ENCODE peak calls at places on chromosomes 1 and 21, in seven cellular contexts. One of them, this sample, is unnamed.

GRCh38 chr1:201229771-201230635 is 39.4 kb downstream of the IGFN1 start:
- DNase-seq in neural progenitor cell: no peak
- DNase-seq in lower lobe of right lung: no peak
- DNase-seq in endothelial cell: no peak
- DNase-seq in hepatocyte: peak; percentile 6
- DNase-seq in psoas muscle: no peak
- DNase-seq in fibroblast of lung: peak; percentile 68
- DNase-seq in this sample: no peak

GRCh38 chr21:36663033-36663855 is 35.7 kb upstream of the SIM2 start:
- DNase-seq in neural progenitor cell: no peak
- DNase-seq in lower lobe of right lung: no peak
- DNase-seq in endothelial cell: no peak
- DNase-seq in hepatocyte: no peak
- DNase-seq in psoas muscle: no peak
- DNase-seq in fibroblast of lung: no peak
- DNase-seq in this sample: no peak

GRCh38 chr1:181139631-181140051 is 51.1 kb downstream of the IER5 start:
- DNase-seq in neural progenitor cell: no peak
- DNase-seq in lower lobe of right lung: no peak
- DNase-seq in endothelial cell: no peak
- DNase-seq in hepatocyte: no peak
- DNase-seq in psoas muscle: no peak
- DNase-seq in fibroblast of lung: peak; percentile 60
- DNase-seq in this sample: no peak

GRCh38 chr1:38992450-38993111 is 1.5 kb downstream of the AKIRIN1 start:
- DNase-seq in neural progenitor cell: no peak
- DNase-seq in lower lobe of right lung: no peak
- DNase-seq in endothelial cell: no peak
- DNase-seq in hepatocyte: peak; percentile 31
- DNase-seq in psoas muscle: no peak
- DNase-seq in fibroblast of lung: no peak
- DNase-seq in this sample: no peak

GRCh38 chr1:53659436-53659835 is 79.5 kb downstream of the GLIS1 start:
- DNase-seq in neural progenitor cell: no peak
- DNase-seq in lower lobe of right lung: no peak
- DNase-seq in endothelial cell: no peak
- DNase-seq in hepatocyte: no peak
- DNase-seq in psoas muscle: no peak
- DNase-seq in fibroblast of lung: no peak
- DNase-seq in this sample: no peak

GRCh38 chr1:67618285-67619018 is 66.5 kb upstream of the GADD45A start:
- DNase-seq in neural progenitor cell: no peak
- DNase-seq in lower lobe of right lung: no peak
- DNase-seq in endothelial cell: no peak
- DNase-seq in hepatocyte: peak; percentile 26
- DNase-seq in psoas muscle: peak; percentile 62
- DNase-seq in fibroblast of lung: peak; percentile 95
- DNase-seq in this sample: peak; percentile 33

GRCh38 chr21:31710586-31710985 is 21.3 kb downstream of the SCAF4 start:
- DNase-seq in neural progenitor cell: no peak
- DNase-seq in lower lobe of right lung: no peak
- DNase-seq in endothelial cell: no peak
- DNase-seq in hepatocyte: no peak
- DNase-seq in psoas muscle: no peak
- DNase-seq in fibroblast of lung: peak; percentile 87
- DNase-seq in this sample: no peak

GRCh38 chr1:232628335-232629214 is 1.4 kb downstream of the SIPA1L2 start:
- DNase-seq in neural progenitor cell: peak; percentile 27
- DNase-seq in lower lobe of right lung: no peak
- DNase-seq in endothelial cell: no peak
- DNase-seq in hepatocyte: peak; percentile 44
- DNase-seq in psoas muscle: no peak
- DNase-seq in fibroblast of lung: peak; percentile 54
- DNase-seq in this sample: no peak

GRCh38 chr21:25080161-25080560 is 527.1 kb downstream of the MRPL39 start:
- DNase-seq in neural progenitor cell: no peak
- DNase-seq in lower lobe of right lung: no peak
- DNase-seq in endothelial cell: no peak
- DNase-seq in hepatocyte: no peak
- DNase-seq in psoas muscle: no peak
- DNase-seq in fibroblast of lung: peak; percentile 88
- DNase-seq in this sample: no peak

GRCh38 chr1:228071839-228072657 is 10.5 kb upstream of the ARF1 start:
- DNase-seq in neural progenitor cell: no peak
- DNase-seq in lower lobe of right lung: peak; percentile 41
- DNase-seq in endothelial cell: no peak
- DNase-seq in hepatocyte: no peak
- DNase-seq in psoas muscle: no peak
- DNase-seq in fibroblast of lung: no peak
- DNase-seq in this sample: no peak

GRCh38 chr1:196361112-196361714 is 247.0 kb downstream of the KCNT2 start:
- DNase-seq in neural progenitor cell: no peak
- DNase-seq in lower lobe of right lung: no peak
- DNase-seq in endothelial cell: no peak
- DNase-seq in hepatocyte: peak; percentile 66
- DNase-seq in psoas muscle: no peak
- DNase-seq in fibroblast of lung: peak; percentile 5
- DNase-seq in this sample: no peak

GRCh38 chr1:245051349-245052221 is 103.2 kb upstream of the KIF26B start:
- DNase-seq in neural progenitor cell: no peak
- DNase-seq in lower lobe of right lung: peak; percentile 80
- DNase-seq in endothelial cell: peak; percentile 27
- DNase-seq in hepatocyte: peak; percentile 51
- DNase-seq in psoas muscle: no peak
- DNase-seq in fibroblast of lung: peak; percentile 41
- DNase-seq in this sample: no peak

GRCh38 chr1:24688621-24689195 is 45.6 kb downstream of the SRRM1 start:
- DNase-seq in neural progenitor cell: peak; percentile 83
- DNase-seq in lower lobe of right lung: peak; percentile 78
- DNase-seq in endothelial cell: peak; percentile 76
- DNase-seq in hepatocyte: peak; percentile 83
- DNase-seq in psoas muscle: peak; percentile 79
- DNase-seq in fibroblast of lung: peak; percentile 55
- DNase-seq in this sample: no peak

GRCh38 chr1:9101510-9102146 is 27.3 kb downstream of the GPR157 start:
- DNase-seq in neural progenitor cell: peak; percentile 80
- DNase-seq in lower lobe of right lung: no peak
- DNase-seq in endothelial cell: peak; percentile 56
- DNase-seq in hepatocyte: peak; percentile 74
- DNase-seq in psoas muscle: peak; percentile 72
- DNase-seq in fibroblast of lung: peak; percentile 57
- DNase-seq in this sample: no peak

GRCh38 chr1:9095818-9096217 is 26.4 kb upstream of the SLC2A5 start:
- DNase-seq in neural progenitor cell: no peak
- DNase-seq in lower lobe of right lung: no peak
- DNase-seq in endothelial cell: no peak
- DNase-seq in hepatocyte: no peak
- DNase-seq in psoas muscle: no peak
- DNase-seq in fibroblast of lung: no peak
- DNase-seq in this sample: no peak

GRCh38 chr1:9097947-9098705 is 28.7 kb upstream of the SLC2A5 start:
- DNase-seq in neural progenitor cell: no peak
- DNase-seq in lower lobe of right lung: no peak
- DNase-seq in endothelial cell: no peak
- DNase-seq in hepatocyte: no peak
- DNase-seq in psoas muscle: no peak
- DNase-seq in fibroblast of lung: no peak
- DNase-seq in this sample: no peak

GRCh38 chr1:9100471-9101043 is 28.3 kb downstream of the GPR157 start:
- DNase-seq in neural progenitor cell: no peak
- DNase-seq in lower lobe of right lung: no peak
- DNase-seq in endothelial cell: no peak
- DNase-seq in hepatocyte: peak; percentile 35
- DNase-seq in psoas muscle: no peak
- DNase-seq in fibroblast of lung: peak; percentile 77
- DNase-seq in this sample: no peak

DNA sequence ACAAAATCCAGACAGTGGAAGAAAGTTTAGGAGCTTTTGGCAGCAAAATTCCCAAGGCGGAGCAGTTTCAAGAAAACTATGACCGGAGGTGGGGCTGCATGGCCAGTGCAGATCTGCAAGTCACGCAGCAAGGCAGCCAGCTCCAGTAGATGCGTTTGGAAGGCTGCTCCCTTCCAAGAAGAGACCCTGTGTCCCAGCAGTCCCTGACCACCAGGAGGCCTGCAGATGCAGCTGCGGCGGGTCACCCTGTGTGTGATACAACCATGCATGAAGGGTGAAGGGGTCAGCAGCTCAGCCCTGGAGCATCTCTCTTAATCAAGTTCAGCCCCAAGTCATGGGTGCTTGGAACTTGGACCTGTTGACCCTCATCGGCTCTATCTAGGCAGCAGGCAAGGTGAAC is 29.3 kb downstream of the GPR157 start:
- DNase-seq in neural progenitor cell: no peak
- DNase-seq in lower lobe of right lung: no peak
- DNase-seq in endothelial cell: no peak
- DNase-seq in hepatocyte: no peak
- DNase-seq in psoas muscle: no peak
- DNase-seq in fibroblast of lung: no peak
- DNase-seq in this sample: no peak
- TF ChIP-seq CTCF in neural progenitor cell: peak; percentile 6
- TF ChIP-seq CTCF in lower lobe of right lung: no peak
- TF ChIP-seq CTCF in endothelial cell: no peak
- TF ChIP-seq CTCF in hepatocyte: no peak
- TF ChIP-seq CTCF in psoas muscle: no peak
- TF ChIP-seq CTCF in fibroblast of lung: no peak
- TF ChIP-seq CTCF in this sample: no peak

GRCh38 chr1:221573727-221574126 is 168.2 kb downstream of the DUSP10 start:
- DNase-seq in neural progenitor cell: no peak
- DNase-seq in lower lobe of right lung: no peak
- DNase-seq in endothelial cell: no peak
- DNase-seq in hepatocyte: no peak
- DNase-seq in psoas muscle: peak; percentile 63
- DNase-seq in fibroblast of lung: no peak
- DNase-seq in this sample: no peak
- TF ChIP-seq CTCF in neural progenitor cell: no peak
- TF ChIP-seq CTCF in lower lobe of right lung: no peak
- TF ChIP-seq CTCF in endothelial cell: no peak
- TF ChIP-seq CTCF in hepatocyte: no peak
- TF ChIP-seq CTCF in psoas muscle: no peak
- TF ChIP-seq CTCF in fibroblast of lung: no peak
- TF ChIP-seq CTCF in this sample: no peak

GRCh38 chr21:39313457-39314154 is at the start of gene BRWD1:
- DNase-seq in neural progenitor cell: peak; percentile 92
- DNase-seq in lower lobe of right lung: peak; percentile 90
- DNase-seq in endothelial cell: peak; percentile 80
- DNase-seq in hepatocyte: peak; percentile 93
- DNase-seq in psoas muscle: peak; percentile 93
- DNase-seq in fibroblast of lung: peak; percentile 88
- DNase-seq in this sample: peak; percentile 48
- TF ChIP-seq CTCF in neural progenitor cell: peak; percentile 39
- TF ChIP-seq CTCF in lower lobe of right lung: peak; percentile 48
- TF ChIP-seq CTCF in endothelial cell: no peak
- TF ChIP-seq CTCF in hepatocyte: peak; percentile 40
- TF ChIP-seq CTCF in psoas muscle: peak; percentile 42
- TF ChIP-seq CTCF in fibroblast of lung: no peak
- TF ChIP-seq CTCF in this sample: no peak

GRCh38 chr1:242129103-242129502 is 130.2 kb upstream of the MAP1LC3C start:
- DNase-seq in neural progenitor cell: peak; percentile 45
- DNase-seq in lower lobe of right lung: no peak
- DNase-seq in endothelial cell: no peak
- DNase-seq in hepatocyte: peak; percentile 43
- DNase-seq in psoas muscle: no peak
- DNase-seq in fibroblast of lung: no peak
- DNase-seq in this sample: no peak
- TF ChIP-seq CTCF in neural progenitor cell: peak; percentile 62
- TF ChIP-seq CTCF in lower lobe of right lung: no peak
- TF ChIP-seq CTCF in endothelial cell: no peak
- TF ChIP-seq CTCF in hepatocyte: no peak
- TF ChIP-seq CTCF in psoas muscle: no peak
- TF ChIP-seq CTCF in fibroblast of lung: no peak
- TF ChIP-seq CTCF in this sample: no peak

GRCh38 chr1:222546548-222547259 is 1.2 kb downstream of the HHIPL2 start:
- DNase-seq in neural progenitor cell: peak; percentile 34
- DNase-seq in lower lobe of right lung: no peak
- DNase-seq in endothelial cell: no peak
- DNase-seq in hepatocyte: peak; percentile 54
- DNase-seq in psoas muscle: no peak
- DNase-seq in fibroblast of lung: peak; percentile 78
- DNase-seq in this sample: no peak

GRCh38 chr1:222540598-222540995 is 7.3 kb downstream of the HHIPL2 start:
- DNase-seq in neural progenitor cell: no peak
- DNase-seq in lower lobe of right lung: no peak
- DNase-seq in endothelial cell: no peak
- DNase-seq in hepatocyte: no peak
- DNase-seq in psoas muscle: no peak
- DNase-seq in fibroblast of lung: no peak
- DNase-seq in this sample: no peak

GRCh38 chr1:222546091-222546490 is 1.8 kb downstream of the HHIPL2 start:
- DNase-seq in neural progenitor cell: no peak
- DNase-seq in lower lobe of right lung: no peak
- DNase-seq in endothelial cell: no peak
- DNase-seq in hepatocyte: no peak
- DNase-seq in psoas muscle: no peak
- DNase-seq in fibroblast of lung: no peak
- DNase-seq in this sample: no peak

GRCh38 chr1:222547260-222547614 is 667 bp downstream of the HHIPL2 start:
- DNase-seq in neural progenitor cell: no peak
- DNase-seq in lower lobe of right lung: no peak
- DNase-seq in endothelial cell: no peak
- DNase-seq in hepatocyte: no peak
- DNase-seq in psoas muscle: no peak
- DNase-seq in fibroblast of lung: no peak
- DNase-seq in this sample: no peak

DNA sequence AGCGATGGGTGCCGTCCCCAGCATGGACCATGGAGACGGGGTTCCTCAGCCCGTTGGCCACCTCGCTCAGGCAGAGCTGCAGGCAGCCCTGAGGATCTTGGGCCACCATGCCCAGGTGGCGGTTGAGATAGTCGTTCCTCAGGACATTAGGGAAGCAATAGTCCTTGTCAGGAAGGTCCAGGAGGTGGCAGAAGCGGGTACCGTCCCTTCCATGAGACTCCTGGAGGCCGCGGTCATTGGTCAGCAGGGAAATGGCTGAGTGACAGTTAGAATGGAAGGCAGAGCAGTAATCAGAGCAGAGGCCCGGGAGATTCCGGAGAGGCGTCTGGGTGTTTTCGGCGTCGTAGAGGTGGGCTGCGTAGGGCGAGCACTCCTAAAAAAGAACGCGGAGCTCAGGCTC is 4.1 kb downstream of the HHIPL2 start:
- DNase-seq in neural progenitor cell: peak; percentile 10
- DNase-seq in lower lobe of right lung: no peak
- DNase-seq in endothelial cell: no peak
- DNase-seq in hepatocyte: no peak
- DNase-seq in psoas muscle: no peak
- DNase-seq in fibroblast of lung: no peak
- DNase-seq in this sample: no peak
- TF ChIP-seq CTCF in neural progenitor cell: no peak
- TF ChIP-seq CTCF in lower lobe of right lung: no peak
- TF ChIP-seq CTCF in endothelial cell: no peak
- TF ChIP-seq CTCF in hepatocyte: no peak
- TF ChIP-seq CTCF in psoas muscle: no peak
- TF ChIP-seq CTCF in fibroblast of lung: no peak
- TF ChIP-seq CTCF in this sample: no peak

GRCh38 chr1:100455478-100456072 is 82.4 kb upstream of the GPR88 start:
- DNase-seq in neural progenitor cell: no peak
- DNase-seq in lower lobe of right lung: no peak
- DNase-seq in endothelial cell: no peak
- DNase-seq in hepatocyte: peak; percentile 19
- DNase-seq in psoas muscle: no peak
- DNase-seq in fibroblast of lung: no peak
- DNase-seq in this sample: no peak
- TF ChIP-seq CTCF in neural progenitor cell: peak; percentile 65
- TF ChIP-seq CTCF in lower lobe of right lung: peak; percentile 42
- TF ChIP-seq CTCF in endothelial cell: peak; percentile 74
- TF ChIP-seq CTCF in hepatocyte: peak; percentile 62
- TF ChIP-seq CTCF in psoas muscle: peak; percentile 55
- TF ChIP-seq CTCF in fibroblast of lung: no peak
- TF ChIP-seq CTCF in this sample: no peak